ENCODE peak calls at places on chromosomes 4 and X, in ten cellular contexts. V is neuronal stem cell; Q is A549; O is nephron progenitor cell; C is naive B cell; A is stimulated activated CD4-positive, alpha-beta T cell treated with anti-CD3 and anti-CD28 coated beads, Interleukin-15, amount 100 ng/mL, for 1 hour; T is HT-29; H is NCI-H1092 treated with DMSO at 0.1 percent for 48 hours; J is lower lobe of right lung; B is osteoblast. E is an unnamed sample.

GRCh38 chr4:1754336-1754735 is 33.0 kb downstream of the TACC3 start:
- DNase-seq in V (no peak), Q (no peak), O (no peak), C (no peak), A (no peak), T (no peak), H (no peak), J (no peak), B (no peak), E (no peak)

GRCh38 chr4:68469482-68469881 is 22.2 kb downstream of the TMPRSS11E start:
- DNase-seq in V (no peak), Q (no peak), O (no peak), C (no peak), A (no peak), T (no peak), H (no peak), J (no peak), B (no peak), E (no peak)

GRCh38 chr4:81875962-81876650 is 404.4 kb upstream of the RASGEF1B start:
- DNase-seq in V (no peak), Q (no peak), O (no peak), C (no peak), A (no peak), T (peak), H (no peak), J (no peak), B (no peak), E (no peak)

GRCh38 chrX:1316527-1316926 is 20.1 kb upstream of the IL3RA start:
- DNase-seq in V (no peak), Q (no peak), O (no peak), C (no peak), A (no peak), T (no peak), H (no peak), J (peak), B (no peak), E (no peak)

GRCh38 chr4:47842985-47843384 is 5.1 kb upstream of the CORIN start:
- DNase-seq in V (no peak), Q (no peak), O (no peak), C (no peak), A (no peak), T (no peak), H (no peak), J (no peak), B (no peak), E (no peak)

GRCh38 chr4:159178147-159178541 is 75.3 kb downstream of the RAPGEF2 start:
- DNase-seq in V (no peak), Q (no peak), O (no peak), C (no peak), A (no peak), T (no peak), H (no peak), J (no peak), B (no peak), E (no peak)

GRCh38 chr4:113958766-113959540 is 20.5 kb downstream of the ARSJ start:
- DNase-seq in V (no peak), Q (peak), O (no peak), C (no peak), A (no peak), T (peak), H (peak), J (no peak), B (no peak), E (peak)

GRCh38 chr4:137644201-137644600 is 111.9 kb upstream of the PCDH18 start:
- DNase-seq in V (no peak), Q (no peak), O (no peak), C (no peak), A (no peak), T (no peak), H (no peak), J (no peak), B (peak), E (no peak)

GRCh38 chr4:1239949-1240305 is 9.0 kb downstream of the CTBP1 start:
- DNase-seq in V (no peak), Q (no peak), O (no peak), C (no peak), A (no peak), T (no peak), H (no peak), J (no peak), B (peak), E (no peak)

GRCh38 chrX:154435171-154435733 is 1.7 kb upstream of the GDI1 start:
- DNase-seq in V (no peak), Q (no peak), O (no peak), C (no peak), A (no peak), T (no peak), H (no peak), J (no peak), B (no peak), E (no peak)